ENCODE peak calls at places on chromosomes 6 and 20, in ten cellular contexts. N is CD8-positive, alpha-beta memory T cell; D is SJCRH30; S is Karpas-422; L is trophoblast cell; A is tibial nerve; B is BE2C; I is fibroblast of lung; X is esophagus squamous epithelium; C is adrenal gland. R is an unnamed sample.

GRCh38 chr20:42901689-42902518 is 287.8 kb downstream of the PTPRT start:
- DNase-seq in N (no peak), D (no peak), S (no peak), L (no peak), A (no peak), B (no peak), I (no peak), X (no peak), C (peak; percentile 34), R (no peak)

GRCh38 chr6:78594667-78595051 is 272.7 kb upstream of the IRAK1BP1 start:
- DNase-seq in N (no peak), D (no peak), S (no peak), L (no peak), A (no peak), B (no peak), I (no peak), X (no peak), C (no peak), R (no peak)

GRCh38 chr6:46130665-46131064 is 876 bp downstream of the ENPP4 start:
- DNase-seq in N (no peak), D (no peak), S (no peak), L (peak; percentile 24), A (no peak), B (no peak), I (no peak), X (no peak), C (no peak), R (no peak)

GRCh38 chr20:21046413-21047070 is 59.6 kb downstream of the LINC00237 start:
- DNase-seq in N (no peak), D (peak; percentile 66), S (no peak), L (no peak), A (no peak), B (peak; percentile 61), I (no peak), X (no peak), C (no peak), R (no peak)

GRCh38 chr6:89611666-89612065 is 26.9 kb downstream of the LYRM2 start:
- DNase-seq in N (no peak), D (no peak), S (no peak), L (no peak), A (no peak), B (no peak), I (peak; percentile 60), X (no peak), C (no peak), R (no peak)

GRCh38 chr6:40901322-40902055 is 137.5 kb downstream of the UNC5CL start:
- DNase-seq in N (no peak), D (no peak), S (no peak), L (no peak), A (no peak), B (no peak), I (no peak), X (no peak), C (no peak), R (no peak)

GRCh38 chr20:24158271-24158670 is 169.7 kb upstream of the GGTLC1 start:
- DNase-seq in N (no peak), D (no peak), S (no peak), L (no peak), A (no peak), B (no peak), I (no peak), X (no peak), C (no peak), R (no peak)

GRCh38 chr6:125780540-125781306 is 10.0 kb upstream of the NCOA7 start:
- DNase-seq in N (peak; percentile 65), D (peak; percentile 61), S (peak; percentile 91), L (peak; percentile 73), A (no peak), B (peak; percentile 62), I (peak; percentile 71), X (no peak), C (peak; percentile 59), R (peak; percentile 50)

GRCh38 chr20:43911066-43911465 is 3.6 kb upstream of the TOX2 start:
- DNase-seq in N (no peak), D (no peak), S (no peak), L (no peak), A (no peak), B (no peak), I (peak; percentile 80), X (no peak), C (no peak), R (peak; percentile 73)

GRCh38 chr6:157763129-157763893 is 59.7 kb upstream of the SNX9 start:
- DNase-seq in N (peak; percentile 51), D (peak; percentile 55), S (peak; percentile 43), L (peak; percentile 96), A (no peak), B (no peak), I (peak; percentile 65), X (peak; percentile 36), C (peak; percentile 80), R (peak; percentile 65)

DNA sequence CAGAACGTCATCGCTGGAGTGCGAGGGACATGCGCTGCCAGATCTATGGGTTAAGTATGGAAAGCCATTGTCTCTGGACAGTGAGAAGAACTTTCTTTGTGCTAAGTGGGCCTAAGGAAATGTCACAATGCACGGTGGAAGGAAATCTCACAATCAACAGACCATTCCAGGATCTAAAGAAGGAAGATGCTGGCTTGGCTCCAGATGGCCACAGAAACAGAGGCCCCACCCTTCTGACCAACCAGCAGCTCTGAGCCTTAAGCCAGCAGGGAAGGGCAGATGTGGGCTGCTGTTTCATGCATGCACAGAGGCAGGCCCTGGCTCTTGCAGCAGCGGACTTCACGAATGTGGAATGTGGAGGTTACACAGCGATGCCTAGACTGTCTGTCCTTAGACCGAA is 156.3 kb downstream of the SOBP start:
- DNase-seq in N (no peak), D (no peak), S (no peak), L (peak; percentile 97), A (peak; percentile 51), B (no peak), I (no peak), X (no peak), C (no peak), R (no peak)
- H3K36me3 ChIP-seq in N (no peaks in the 10 kb centered on the region), D (peaks cover 2% of the 10 kb centered on the region), S (no peaks in the 10 kb centered on the region), L (no peaks in the 10 kb centered on the region), A (no peaks in the 10 kb centered on the region), B (no peaks in the 10 kb centered on the region), I (no peaks in the 10 kb centered on the region), X (no peaks in the 10 kb centered on the region), C (no peaks in the 10 kb centered on the region), R (no peaks in the 10 kb centered on the region)

GRCh38 chr6:105380634-105381033 is 22.2 kb downstream of the PREP start:
- DNase-seq in N (no peak), D (no peak), S (no peak), L (no peak), A (no peak), B (no peak), I (no peak), X (no peak), C (no peak), R (no peak)

GRCh38 chr6:105382477-105382876 is 20.4 kb downstream of the PREP start:
- DNase-seq in N (no peak), D (no peak), S (no peak), L (no peak), A (no peak), B (no peak), I (no peak), X (no peak), C (no peak), R (no peak)

GRCh38 chr6:105384004-105384403 is 18.9 kb downstream of the PREP start:
- DNase-seq in N (no peak), D (no peak), S (no peak), L (peak; percentile 42), A (no peak), B (no peak), I (no peak), X (no peak), C (no peak), R (no peak)

GRCh38 chr6:105388392-105388791 is 14.5 kb downstream of the PREP start:
- DNase-seq in N (no peak), D (no peak), S (no peak), L (peak; percentile 84), A (no peak), B (no peak), I (no peak), X (no peak), C (no peak), R (no peak)

GRCh38 chr6:105382918-105383317 is 20.0 kb downstream of the PREP start:
- DNase-seq in N (no peak), D (no peak), S (no peak), L (no peak), A (no peak), B (no peak), I (no peak), X (no peak), C (no peak), R (no peak)
- H3K9me3 ChIP-seq in N (no peaks in the 10 kb centered on the region), D (no peaks in the 10 kb centered on the region), S (no peaks in the 10 kb centered on the region), L (no peaks in the 10 kb centered on the region), A (no peaks in the 10 kb centered on the region), B (no peaks in the 10 kb centered on the region), I (no peaks in the 10 kb centered on the region), X (no peaks in the 10 kb centered on the region), C (no peaks in the 10 kb centered on the region), R (no peaks in the 10 kb centered on the region)

DNA sequence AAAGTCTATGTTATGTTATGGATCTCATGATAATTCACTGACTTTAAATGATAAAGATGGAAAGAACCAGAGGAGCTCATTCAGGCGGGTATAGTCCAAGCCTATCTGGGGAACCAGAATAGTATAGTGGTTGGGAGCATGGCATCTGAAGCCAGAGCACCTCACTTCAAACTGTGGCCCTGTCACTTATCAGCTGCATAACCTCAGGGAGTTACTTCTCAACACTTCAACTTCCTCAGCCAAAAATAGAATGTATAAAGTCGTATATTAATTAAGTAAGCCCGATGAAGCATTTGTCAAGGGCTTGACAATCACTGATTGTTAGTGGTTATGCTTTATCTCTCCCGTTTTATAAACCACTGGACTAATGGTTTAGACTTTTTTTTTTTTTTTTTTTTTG is 112.7 kb downstream of the RTN4IP1 start:
- DNase-seq in N (no peak), D (no peak), S (peak; percentile 83), L (no peak), A (no peak), B (no peak), I (no peak), X (no peak), C (no peak), R (no peak)
- H3K36me3 ChIP-seq in N (no peaks in the 10 kb centered on the region), D (no peaks in the 10 kb centered on the region), S (no peaks in the 10 kb centered on the region), L (no peaks in the 10 kb centered on the region), A (no peaks in the 10 kb centered on the region), B (no peaks in the 10 kb centered on the region), I (no peaks in the 10 kb centered on the region), X (peaks cover 9% of the 10 kb centered on the region), C (no peaks in the 10 kb centered on the region), R (no peaks in the 10 kb centered on the region)

DNA sequence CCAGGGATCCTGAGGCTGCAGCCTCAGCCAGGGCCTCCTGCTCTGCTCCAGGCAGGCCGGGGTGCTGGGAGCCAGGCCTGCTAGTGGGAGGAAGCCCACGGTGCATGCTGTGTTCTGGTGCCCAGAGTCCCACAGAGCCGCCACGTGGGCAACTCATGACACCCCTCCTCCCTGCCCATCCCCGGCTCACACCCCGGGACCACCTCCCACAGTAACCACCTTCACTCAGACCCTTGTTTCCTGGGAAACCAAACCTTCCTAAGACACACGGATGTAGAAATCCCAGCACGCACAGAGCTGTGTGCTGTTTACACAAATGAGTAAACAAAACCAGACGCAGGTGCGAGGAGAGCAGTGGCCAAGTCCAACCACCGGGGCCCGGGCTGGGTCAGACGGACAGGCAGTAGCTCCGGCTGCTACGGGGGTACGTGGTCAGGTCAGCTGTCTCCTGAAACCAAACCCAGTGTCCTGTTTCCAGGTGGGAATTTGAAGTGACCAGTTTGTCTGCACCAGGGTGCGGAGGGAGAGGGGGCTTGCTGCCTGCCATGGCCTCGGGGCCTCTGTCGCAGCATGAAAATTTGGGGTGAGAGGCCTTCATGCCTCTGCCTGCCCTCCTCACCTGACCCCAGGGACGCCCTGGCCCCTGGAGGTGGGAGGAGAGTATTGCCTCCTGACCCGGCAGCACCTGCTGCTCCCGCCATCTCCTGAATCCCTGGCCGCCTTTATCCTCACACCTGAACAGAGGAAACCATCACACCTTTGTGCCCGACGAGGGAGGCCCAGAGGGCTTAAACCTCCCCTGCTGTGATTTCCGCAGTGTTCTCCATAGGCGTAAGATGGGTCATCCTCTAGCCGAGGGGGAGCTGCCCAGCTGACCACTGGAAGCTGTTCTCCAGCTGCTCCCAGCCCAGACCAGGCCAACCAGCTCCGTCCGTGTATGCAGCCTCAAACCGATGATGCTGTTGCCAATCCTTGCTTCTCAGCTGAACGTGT is 52.0 kb upstream of the SMOC2 start:
- DNase-seq in N (no peak), D (no peak), S (no peak), L (no peak), A (no peak), B (no peak), I (no peak), X (no peak), C (no peak), R (no peak)
- H3K9me3 ChIP-seq in N (no peaks in the 10 kb centered on the region), D (no peaks in the 10 kb centered on the region), S (no peaks in the 10 kb centered on the region), L (peaks cover 3% of the 10 kb centered on the region), A (no peaks in the 10 kb centered on the region), B (no peaks in the 10 kb centered on the region), I (no peaks in the 10 kb centered on the region), X (no peaks in the 10 kb centered on the region), C (no peaks in the 10 kb centered on the region), R (no peaks in the 10 kb centered on the region)